ENCODE peak calls at places on chromosome 4, in ten cellular contexts. A is astrocyte, M is HepG2, F is adipocyte, D is heart left ventricle, W is hepatocyte, R is fibroblast of lung, T is right lobe of liver, X is astrocyte of the spinal cord, C is Peyer's patch. N is an unnamed sample.

GRCh38 chr4:39406763-39407583 is at the start of gene KLB:
- DNase-seq in A (no peak), M (peak), F (no peak), D (no peak), W (peak), R (no peak), T (peak), X (no peak), C (no peak), N (no peak)

GRCh38 chr4:177275999-177276398 is 33.7 kb upstream of the NEIL3 start:
- DNase-seq in A (no peak), M (no peak), F (no peak), D (no peak), W (no peak), R (no peak), T (no peak), X (no peak), C (no peak), N (no peak)

GRCh38 chr4:175891863-175892262 is 79.8 kb upstream of the GPM6A start:
- DNase-seq in A (peak), M (peak), F (peak), D (no peak), W (peak), R (peak), T (no peak), X (peak), C (no peak), N (no peak)

GRCh38 chr4:152323221-152323620 is 212.7 kb downstream of the FBXW7 start:
- DNase-seq in A (no peak), M (no peak), F (no peak), D (no peak), W (no peak), R (no peak), T (no peak), X (no peak), C (no peak), N (no peak)

GRCh38 chr4:155433636-155434360 is 57.0 kb upstream of the MAP9 start:
- DNase-seq in A (peak), M (no peak), F (peak), D (no peak), W (no peak), R (peak), T (no peak), X (peak), C (no peak), N (no peak)

GRCh38 chr4:115433501-115433900 is 320.1 kb upstream of the NDST4 start:
- DNase-seq in A (no peak), M (no peak), F (no peak), D (no peak), W (no peak), R (no peak), T (no peak), X (no peak), C (no peak), N (no peak)

GRCh38 chr4:48141048-48141447 is 7.0 kb upstream of the TXK start:
- DNase-seq in A (peak), M (peak), F (peak), D (no peak), W (peak), R (peak), T (no peak), X (peak), C (no peak), N (no peak)

GRCh38 chr4:149555146-149555545 is 260.5 kb downstream of the IQCM start:
- DNase-seq in A (peak), M (no peak), F (peak), D (no peak), W (no peak), R (peak), T (no peak), X (peak), C (no peak), N (no peak)

GRCh38 chr4:6198278-6198677 is 2.1 kb downstream of the JAKMIP1 start:
- DNase-seq in A (no peak), M (no peak), F (no peak), D (no peak), W (no peak), R (no peak), T (no peak), X (no peak), C (no peak), N (no peak)

GRCh38 chr4:8182294-8182693 is 16.8 kb upstream of the SH3TC1 start:
- DNase-seq in A (no peak), M (no peak), F (no peak), D (peak), W (no peak), R (no peak), T (no peak), X (no peak), C (no peak), N (no peak)

GRCh38 chr4:145301386-145302080 is 121.1 kb upstream of the OTUD4 start:
- DNase-seq in A (peak), M (no peak), F (no peak), D (no peak), W (no peak), R (peak), T (no peak), X (no peak), C (no peak), N (no peak)

GRCh38 chr4:185865901-185866328 is 53.9 kb upstream of the SORBS2 start:
- DNase-seq in A (peak), M (no peak), F (peak), D (no peak), W (no peak), R (peak), T (no peak), X (peak), C (no peak), N (no peak)

GRCh38 chr4:42654606-42655005 is 2.3 kb downstream of the ATP8A1 start:
- DNase-seq in A (peak), M (peak), F (peak), D (no peak), W (no peak), R (peak), T (no peak), X (peak), C (no peak), N (no peak)

GRCh38 chr4:42302348-42302747 is 94.9 kb upstream of the SHISA3 start:
- DNase-seq in A (no peak), M (peak), F (peak), D (no peak), W (peak), R (no peak), T (no peak), X (peak), C (no peak), N (peak)

GRCh38 chr4:27350161-27350560 is 489.5 kb downstream of the STIM2 start:
- DNase-seq in A (peak), M (no peak), F (no peak), D (no peak), W (no peak), R (peak), T (no peak), X (peak), C (no peak), N (no peak)

GRCh38 chr4:2048831-2049230 is 10.3 kb upstream of the NAT8L start:
- DNase-seq in A (no peak), M (no peak), F (no peak), D (no peak), W (no peak), R (no peak), T (no peak), X (no peak), C (no peak), N (no peak)

GRCh38 chr4:125315571-125316390 is 1.0 kb downstream of the FAT4 start:
- DNase-seq in A (peak), M (peak), F (peak), D (peak), W (peak), R (peak), T (peak), X (peak), C (no peak), N (peak)

GRCh38 chr4:17309567-17310268 is 202.2 kb downstream of the QDPR start:
- DNase-seq in A (peak), M (no peak), F (peak), D (no peak), W (no peak), R (peak), T (no peak), X (peak), C (no peak), N (no peak)

GRCh38 chr4:43224591-43224990 is 332.1 kb downstream of the GRXCR1 start:
- DNase-seq in A (no peak), M (no peak), F (no peak), D (no peak), W (no peak), R (peak), T (no peak), X (no peak), C (no peak), N (no peak)

GRCh38 chr4:86496094-86497060 is 97.7 kb upstream of the PTPN13 start:
- DNase-seq in A (no peak), M (no peak), F (peak), D (no peak), W (peak), R (peak), T (no peak), X (peak), C (no peak), N (no peak)

GRCh38 chr4:52407545-52407944 is 251.6 kb downstream of the USP46 start:
- DNase-seq in A (no peak), M (peak), F (no peak), D (no peak), W (no peak), R (no peak), T (no peak), X (no peak), C (no peak), N (no peak)

GRCh38 chr4:96599752-96600151 is 759.9 kb downstream of the PDHA2 start:
- DNase-seq in A (no peak), M (no peak), F (no peak), D (no peak), W (no peak), R (no peak), T (no peak), X (no peak), C (no peak), N (no peak)

GRCh38 chr4:108171541-108172230 is 3.0 kb upstream of the LEF1 start:
- DNase-seq in A (no peak), M (no peak), F (peak), D (no peak), W (no peak), R (peak), T (no peak), X (peak), C (no peak), N (no peak)

GRCh38 chr4:41448935-41449334 is 89.0 kb upstream of the LIMCH1 start:
- DNase-seq in A (no peak), M (peak), F (no peak), D (no peak), W (peak), R (no peak), T (peak), X (no peak), C (no peak), N (no peak)

GRCh38 chr4:7665321-7665720 is 230.6 kb upstream of the PSAPL1 start:
- DNase-seq in A (no peak), M (no peak), F (no peak), D (peak), W (no peak), R (no peak), T (no peak), X (no peak), C (no peak), N (no peak)

GRCh38 chr4:3667258-3667657 is 98.9 kb upstream of the ADRA2C start:
- DNase-seq in A (no peak), M (no peak), F (no peak), D (no peak), W (no peak), R (no peak), T (no peak), X (no peak), C (no peak), N (no peak)

GRCh38 chr4:88033309-88033708 is 25.9 kb downstream of the PKD2 start:
- DNase-seq in A (peak), M (peak), F (peak), D (no peak), W (peak), R (peak), T (no peak), X (peak), C (no peak), N (no peak)

GRCh38 chr4:42716996-42717395 is 60.1 kb upstream of the ATP8A1 start:
- DNase-seq in A (no peak), M (no peak), F (no peak), D (no peak), W (no peak), R (no peak), T (no peak), X (no peak), C (no peak), N (no peak)

GRCh38 chr4:147831452-147832192 is 99.7 kb downstream of the ARHGAP10 start:
- DNase-seq in A (peak), M (no peak), F (peak), D (no peak), W (peak), R (peak), T (no peak), X (peak), C (no peak), N (no peak)

GRCh38 chr4:181854142-181854541 is 389.1 kb upstream of the TENM3 start:
- DNase-seq in A (peak), M (no peak), F (no peak), D (no peak), W (no peak), R (peak), T (no peak), X (no peak), C (no peak), N (no peak)

GRCh38 chr4:59180969-59181368 is 2019.2 kb upstream of the ADGRL3 start:
- DNase-seq in A (no peak), M (no peak), F (no peak), D (no peak), W (no peak), R (no peak), T (no peak), X (no peak), C (no peak), N (no peak)

GRCh38 chr4:73019462-73020047 is 50.0 kb downstream of the COX18 start:
- DNase-seq in A (peak), M (peak), F (peak), D (no peak), W (peak), R (peak), T (no peak), X (peak), C (no peak), N (no peak)

GRCh38 chr4:172997217-172997609 is 171.4 kb upstream of the GALNT7 start:
- DNase-seq in A (no peak), M (no peak), F (no peak), D (no peak), W (no peak), R (no peak), T (no peak), X (no peak), C (no peak), N (no peak)

GRCh38 chr4:140806175-140806574 is 50.0 kb upstream of the TBC1D9 start:
- DNase-seq in A (no peak), M (no peak), F (no peak), D (no peak), W (no peak), R (no peak), T (no peak), X (no peak), C (no peak), N (no peak)

GRCh38 chr4:159141193-159141592 is 38.3 kb downstream of the RAPGEF2 start:
- DNase-seq in A (peak), M (peak), F (peak), D (no peak), W (peak), R (peak), T (no peak), X (peak), C (no peak), N (no peak)

DNA sequence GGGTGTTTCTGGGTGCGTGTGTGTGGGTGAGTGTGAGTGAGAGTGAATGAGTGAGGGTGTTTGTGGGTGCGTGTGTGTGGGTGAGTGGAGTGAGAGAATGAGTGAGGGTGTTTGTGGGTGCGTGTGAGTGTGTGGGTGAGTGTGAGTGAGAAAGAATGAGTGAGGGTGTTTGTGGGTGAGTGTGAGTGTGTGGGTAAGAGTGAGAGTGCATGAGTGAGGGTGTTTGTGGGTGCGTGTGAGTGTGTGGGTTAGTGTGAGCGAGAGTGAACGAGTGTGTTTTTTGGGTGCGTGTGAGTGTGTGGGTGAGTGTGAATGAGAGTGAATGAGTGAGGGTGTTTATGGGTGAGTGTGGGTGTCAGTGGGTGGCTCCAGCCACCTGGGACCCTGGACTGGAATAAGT is 1676.1 kb upstream of the TENM3 start:
- DNase-seq in A (no peak), M (no peak), F (no peak), D (no peak), W (no peak), R (no peak), T (no peak), X (no peak), C (no peak), N (no peak)
- H3K4me3 ChIP-seq in A (no peak), M (no peak), F (no peak), D (no peak), W (no peak), R (no peak), T (no peak), X (no peak), C (no peak), N (no peak)

GRCh38 chr4:109801895-109802319 is at the start of gene CFI:
- DNase-seq in A (peak), M (peak), F (peak), D (no peak), W (peak), R (peak), T (no peak), X (peak), C (no peak), N (no peak)
- H3K4me3 ChIP-seq in A (no peak), M (peak), F (peak), D (no peak), W (peak), R (no peak), T (peak), X (peak), C (no peak), N (peak)

GRCh38 chr4:825969-826330 is at the start of gene CPLX1:
- DNase-seq in A (no peak), M (no peak), F (peak), D (no peak), W (peak), R (no peak), T (peak), X (no peak), C (no peak), N (peak)
- H3K4me3 ChIP-seq in A (no peak), M (peak), F (no peak), D (no peak), W (peak), R (no peak), T (peak), X (no peak), C (no peak), N (peak)

DNA sequence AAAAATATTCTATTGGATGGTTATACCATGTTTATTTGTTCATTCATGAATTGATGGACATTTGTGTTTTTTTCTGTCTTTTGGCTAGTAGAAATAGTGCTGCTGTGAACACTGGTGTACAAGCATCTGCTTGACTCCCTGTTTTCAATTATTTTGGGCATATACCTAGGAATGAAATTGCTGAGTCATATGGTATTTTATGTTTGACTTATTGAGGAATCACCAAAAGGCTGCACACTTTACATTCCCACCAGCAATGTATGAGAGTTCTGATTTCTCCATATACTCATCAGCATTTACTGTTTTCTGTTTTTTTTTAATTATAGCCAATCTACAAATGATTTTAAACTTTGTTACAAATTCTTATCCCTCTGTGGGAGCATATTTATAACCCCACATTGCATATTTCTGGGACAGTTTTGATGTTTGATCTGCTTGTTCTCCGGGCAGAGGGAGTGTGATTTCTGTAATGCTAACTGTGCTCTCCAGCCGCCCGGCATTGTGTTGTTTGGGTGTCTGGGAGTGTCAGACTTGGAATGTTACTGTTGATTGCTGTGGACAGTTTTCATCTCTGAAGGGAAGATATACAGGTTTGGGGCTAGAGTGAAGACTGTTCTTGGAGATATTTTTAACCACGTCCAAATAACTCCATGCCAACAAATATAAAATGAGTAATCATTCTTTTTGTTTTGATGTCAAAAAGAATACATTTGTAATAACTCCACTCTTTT is 60.5 kb upstream of the PGRMC2 start:
- DNase-seq in A (no peak), M (no peak), F (peak), D (no peak), W (no peak), R (peak), T (no peak), X (no peak), C (no peak), N (no peak)
- H3K4me3 ChIP-seq in A (no peak), M (no peak), F (no peak), D (no peak), W (no peak), R (no peak), T (no peak), X (no peak), C (no peak), N (no peak)

GRCh38 chr4:45119376-45119775 is 393.0 kb upstream of the GNPDA2 start:
- DNase-seq in A (no peak), M (no peak), F (no peak), D (no peak), W (no peak), R (no peak), T (no peak), X (no peak), C (no peak), N (no peak)
- H3K4me3 ChIP-seq in A (no peak), M (no peak), F (no peak), D (no peak), W (no peak), R (no peak), T (no peak), X (no peak), C (no peak), N (no peak)

GRCh38 chr4:98658287-98659105 is at the start of gene TSPAN5:
- DNase-seq in A (peak), M (peak), F (peak), D (peak), W (peak), R (peak), T (peak), X (peak), C (peak), N (peak)

GRCh38 chr4:98661356-98662054 is 3.1 kb upstream of the TSPAN5 start:
- DNase-seq in A (no peak), M (no peak), F (peak), D (no peak), W (peak), R (no peak), T (no peak), X (no peak), C (no peak), N (no peak)

GRCh38 chr4:98659106-98659592 is 738 bp upstream of the TSPAN5 start:
- DNase-seq in A (peak), M (no peak), F (peak), D (no peak), W (peak), R (peak), T (no peak), X (peak), C (no peak), N (no peak)

GRCh38 chr4:98662055-98662453 is 3.6 kb upstream of the TSPAN5 start:
- DNase-seq in A (no peak), M (no peak), F (no peak), D (no peak), W (no peak), R (no peak), T (no peak), X (no peak), C (no peak), N (no peak)

DNA sequence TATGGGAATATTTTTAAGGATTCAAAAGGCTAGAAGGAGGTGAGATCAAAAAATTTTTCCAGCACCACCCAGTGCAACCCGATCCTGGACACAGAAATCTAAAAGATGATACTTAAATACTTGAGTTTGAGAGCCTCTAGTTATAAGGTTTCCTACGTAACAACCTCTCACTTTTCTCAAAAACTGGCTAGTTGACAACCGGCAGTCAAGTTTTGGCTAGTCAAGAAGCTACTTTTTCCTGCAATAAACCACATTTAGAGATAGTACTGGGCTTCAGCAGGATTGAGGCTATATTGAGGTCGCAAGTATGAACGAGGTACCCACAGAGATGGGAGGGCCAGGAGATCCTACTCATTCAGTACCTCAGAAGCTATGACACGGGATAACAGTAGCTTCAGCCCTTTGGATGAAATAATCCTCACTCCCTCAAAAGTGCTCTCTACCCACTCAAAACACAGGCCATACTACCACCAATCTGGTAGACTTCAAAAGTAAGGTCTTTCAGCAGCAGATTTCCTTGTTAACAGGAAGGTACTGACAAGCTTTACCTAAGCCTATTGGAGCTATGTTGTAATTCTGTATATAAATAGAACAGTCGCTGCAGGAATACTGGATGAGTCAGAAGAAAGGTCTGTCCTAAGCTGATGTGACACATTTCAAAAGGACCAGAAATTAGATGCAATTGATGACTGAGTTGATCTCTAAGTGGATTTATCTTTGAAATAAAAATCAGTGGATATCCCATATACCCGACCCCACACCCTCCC is 1.5 kb upstream of the TSPAN5 start:
- DNase-seq in A (peak), M (peak), F (peak), D (no peak), W (peak), R (peak), T (no peak), X (peak), C (no peak), N (no peak)
- H3K4me3 ChIP-seq in A (peak), M (no peak), F (peak), D (no peak), W (peak), R (peak), T (no peak), X (peak), C (no peak), N (peak)